ENCODE peak calls at places on chromosomes 3 and 15, in five cellular contexts. C is CD8-positive, alpha-beta T cell; L is small intestine; M is colonic mucosa; E is CD4-positive, alpha-beta memory T cell. T is an unnamed sample.

GRCh38 chr3:120741320-120741719 is 996 bp downstream of the RABL3 start:
- DNase-seq in C (no peak), M (no peak), E (no peak), L (no peak), T (no peak)

GRCh38 chr15:40873625-40874561 is at the start of gene RHOV:
- DNase-seq in C (peak; percentile 21), L (peak; percentile 71), E (peak; percentile 62), M (peak; percentile 91), T (peak; percentile 50)

GRCh38 chr3:197015790-197016705 is 13.6 kb downstream of the MELTF start:
- DNase-seq in E (no peak), L (no peak), M (no peak), C (no peak), T (no peak)

GRCh38 chr3:25662921-25663320 is 1.8 kb downstream of the TOP2B start:
- DNase-seq in E (no peak), L (no peak), M (no peak), C (no peak), T (no peak)

GRCh38 chr3:131975047-131975446 is 59.8 kb downstream of the CPNE4 start:
- DNase-seq in L (no peak), M (no peak), C (no peak), E (no peak), T (no peak)

GRCh38 chr15:66886686-66887273 is 178.6 kb upstream of the SMAD3 start:
- DNase-seq in C (no peak), L (no peak), M (peak; percentile 8), E (no peak), T (no peak)

GRCh38 chr15:48796930-48797329 is 13.9 kb downstream of the CEP152 start:
- DNase-seq in C (no peak), M (no peak), E (no peak), L (peak; percentile 21), T (no peak)

GRCh38 chr3:64033033-64033432 is 9.7 kb upstream of the PSMD6 start:
- DNase-seq in M (no peak), C (no peak), E (no peak), L (no peak), T (no peak)

GRCh38 chr15:72098076-72098475 is 19.9 kb downstream of the MYO9A start:
- DNase-seq in M (no peak), C (no peak), L (no peak), E (no peak), T (no peak)

GRCh38 chr3:138396752-138397410 is 37.5 kb upstream of the ESYT3 start:
- DNase-seq in M (no peak), C (no peak), E (no peak), L (no peak), T (no peak)

GRCh38 chr3:41632705-41633104 is 329.2 kb downstream of the ULK4 start:
- DNase-seq in L (peak; percentile 61), E (no peak), C (no peak), M (no peak), T (no peak)

GRCh38 chr3:74575857-74576256 is 38.6 kb downstream of the CNTN3 start:
- DNase-seq in E (no peak), M (no peak), C (no peak), L (no peak), T (no peak)

GRCh38 chr15:66815322-66815721 is 113.3 kb downstream of the SMAD6 start:
- DNase-seq in E (no peak), C (no peak), L (no peak), M (no peak), T (no peak)

GRCh38 chr15:82944038-82944437 is 8.5 kb downstream of the HOMER2 start:
- DNase-seq in M (no peak), C (no peak), L (no peak), E (no peak), T (no peak)

GRCh38 chr3:197687570-197687969 is 49.1 kb downstream of the RUBCN start:
- DNase-seq in C (no peak), L (no peak), E (no peak), M (no peak), T (no peak)

GRCh38 chr3:170603770-170604510 is 18.1 kb upstream of the SLC7A14 start:
- DNase-seq in L (no peak), M (no peak), C (no peak), E (no peak), T (no peak)

GRCh38 chr3:41328916-41329315 is 129.6 kb downstream of the CTNNB1 start:
- DNase-seq in M (no peak), E (no peak), L (no peak), C (no peak), T (no peak)

GRCh38 chr3:151067158-151067557 is 18.3 kb upstream of the MED12L start:
- DNase-seq in L (peak; percentile 23), C (no peak), E (no peak), M (no peak), T (no peak)

GRCh38 chr15:25092661-25093060 is 137.9 kb downstream of the SNRPN start:
- DNase-seq in L (no peak), M (no peak), E (no peak), C (no peak), T (no peak)

GRCh38 chr15:25089577-25089976 is 134.8 kb downstream of the SNRPN start:
- DNase-seq in E (no peak), M (no peak), C (no peak), L (no peak), T (no peak)

GRCh38 chr15:25091421-25092158 is 136.8 kb downstream of the SNRPN start:
- DNase-seq in L (no peak), M (no peak), C (no peak), E (no peak), T (no peak)

GRCh38 chr15:25088261-25088790 is 133.5 kb downstream of the SNRPN start:
- DNase-seq in M (no peak), E (no peak), L (no peak), C (no peak), T (no peak)

DNA sequence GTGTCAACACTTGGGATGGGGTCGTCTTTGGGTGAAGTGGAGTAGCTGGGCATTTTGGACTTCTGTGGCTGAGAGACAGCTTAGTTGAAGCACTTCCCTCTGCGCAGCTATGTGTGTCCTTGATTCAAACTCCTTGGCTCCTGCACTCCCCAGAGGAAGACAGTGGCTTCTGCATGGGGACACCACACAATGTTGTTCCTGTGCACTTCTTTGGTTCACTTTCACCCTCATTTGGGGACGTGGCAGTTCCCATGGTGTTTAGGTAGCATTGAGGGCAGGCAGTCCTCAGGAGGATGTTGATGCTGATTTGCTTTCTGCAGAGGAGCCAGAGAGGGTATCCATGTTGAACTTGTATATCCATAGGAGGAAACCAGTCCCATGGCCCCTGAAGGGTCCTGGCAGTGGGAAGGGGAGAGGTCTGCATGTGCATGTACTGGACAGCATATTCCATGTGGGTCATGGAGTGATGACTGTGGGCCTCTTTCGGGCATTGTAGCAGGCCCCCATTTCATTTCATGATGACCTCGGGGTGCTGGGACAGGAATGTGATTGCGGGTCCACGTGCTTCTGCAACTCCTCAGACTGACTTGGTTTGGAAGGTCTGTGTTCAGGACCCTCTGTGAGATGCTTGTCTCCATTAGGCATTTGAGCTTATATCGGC is 135.4 kb downstream of the SNRPN start:
- DNase-seq in C (no peak), M (no peak), L (no peak), E (no peak), T (no peak)
- H3K9me3 ChIP-seq in C (peaks cover 43% of the 10 kb centered on the region), M (peaks cover 4% of the 10 kb centered on the region), L (peaks cover 5% of the 10 kb centered on the region), E (no peaks in the 10 kb centered on the region), T (peaks cover 24% of the 10 kb centered on the region)

GRCh38 chr15:50971115-50971514 is 62.6 kb downstream of the AP4E1 start:
- DNase-seq in M (no peak), E (no peak), C (no peak), L (no peak), T (no peak)
- H3K9me3 ChIP-seq in M (no peaks in the 10 kb centered on the region), E (no peaks in the 10 kb centered on the region), C (peaks cover 13% of the 10 kb centered on the region), L (peaks cover 2% of the 10 kb centered on the region), T (peaks cover 4% of the 10 kb centered on the region)

DNA sequence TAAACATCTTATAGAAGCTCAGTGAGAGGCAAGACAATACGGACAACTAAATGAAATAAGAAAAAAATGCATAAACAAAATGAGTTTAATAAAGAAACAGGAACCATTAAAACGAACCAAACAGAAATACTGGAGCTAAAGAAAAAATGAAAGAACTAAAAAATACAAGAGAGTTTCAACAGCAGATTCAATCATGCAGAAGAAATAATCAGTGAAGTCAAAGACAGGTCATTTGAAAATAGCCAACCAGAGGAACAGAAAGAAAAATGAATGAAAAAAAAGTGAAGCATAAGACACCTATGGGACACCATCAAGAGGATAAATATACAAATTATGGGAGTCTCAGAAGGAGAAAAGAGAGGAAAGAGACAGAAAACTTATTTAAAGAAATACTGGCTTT is 42.5 kb upstream of the PRR20G start:
- DNase-seq in C (no peak), L (no peak), E (no peak), M (no peak), T (no peak)
- H3K9me3 ChIP-seq in C (no peaks in the 10 kb centered on the region), L (no peaks in the 10 kb centered on the region), E (no peaks in the 10 kb centered on the region), M (no peaks in the 10 kb centered on the region), T (peaks cover 6% of the 10 kb centered on the region)

GRCh38 chr3:51748327-51748726 is 30.7 kb downstream of the IQCF6 start:
- DNase-seq in C (no peak), E (no peak), L (no peak), M (no peak), T (no peak)

GRCh38 chr3:51751287-51751686 is 27.8 kb downstream of the IQCF6 start:
- DNase-seq in E (no peak), L (no peak), M (no peak), C (no peak), T (no peak)

GRCh38 chr3:51747840-51748239 is 31.2 kb downstream of the IQCF6 start:
- DNase-seq in E (no peak), C (no peak), L (no peak), M (no peak), T (no peak)

DNA sequence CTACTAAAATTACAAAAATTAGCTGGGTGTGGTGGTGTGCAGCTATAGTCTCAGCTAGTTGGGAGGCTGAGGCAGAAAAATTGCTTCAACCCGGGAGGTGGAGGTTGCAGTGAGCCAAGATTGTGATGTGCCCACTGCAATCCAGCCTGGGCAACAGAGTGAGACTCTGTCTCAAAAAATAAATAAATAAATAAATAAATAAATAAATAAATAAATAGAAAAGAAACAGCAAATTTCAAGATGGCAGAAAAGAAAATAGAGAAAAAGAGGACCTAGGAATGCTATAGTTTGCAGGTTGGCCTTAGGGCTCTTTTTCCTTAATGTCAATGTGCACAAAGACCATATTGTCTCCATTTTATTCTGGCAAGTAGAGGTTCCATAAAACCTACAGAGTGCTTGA is 28.2 kb downstream of the IQCF6 start:
- DNase-seq in E (no peak), L (no peak), C (no peak), M (no peak), T (no peak)
- H3K9me3 ChIP-seq in E (no peaks in the 10 kb centered on the region), L (no peaks in the 10 kb centered on the region), C (no peaks in the 10 kb centered on the region), M (no peaks in the 10 kb centered on the region), T (no peaks in the 10 kb centered on the region)

GRCh38 chr3:33879540-33879939 is 81.1 kb downstream of the PDCD6IP start:
- DNase-seq in L (no peak), M (no peak), E (no peak), C (no peak), T (no peak)
- H3K9me3 ChIP-seq in L (no peaks in the 10 kb centered on the region), M (no peaks in the 10 kb centered on the region), E (no peaks in the 10 kb centered on the region), C (no peaks in the 10 kb centered on the region), T (no peaks in the 10 kb centered on the region)

GRCh38 chr3:21902956-21903355 is 151.9 kb upstream of the ZNF385D start:
- DNase-seq in L (no peak), E (no peak), C (no peak), M (no peak), T (no peak)
- H3K9me3 ChIP-seq in L (no peaks in the 10 kb centered on the region), E (no peaks in the 10 kb centered on the region), C (no peaks in the 10 kb centered on the region), M (no peaks in the 10 kb centered on the region), T (no peaks in the 10 kb centered on the region)

GRCh38 chr15:26378304-26378703 is 394.6 kb downstream of the GABRB3 start:
- DNase-seq in C (no peak), M (no peak), L (no peak), E (no peak), T (no peak)
- H3K9me3 ChIP-seq in C (no peaks in the 10 kb centered on the region), M (no peaks in the 10 kb centered on the region), L (peaks cover 3% of the 10 kb centered on the region), E (no peaks in the 10 kb centered on the region), T (peaks cover 3% of the 10 kb centered on the region)

T was measured in T-helper 17 cell.